ENCODE peak calls at places on chromosome 3, in ten cellular contexts. P is tibial artery; X is gastrocnemius medialis; V is CD8-positive, alpha-beta T cell; U is endodermal cell; D is cardiac muscle cell; A is pancreas; Q is GM23338; H is sigmoid colon; Z is fibroblast of lung. L is an unnamed sample. For H3K4me1, the result is how much of the 10 kb centered on the place peaks cover.

GRCh38 chr3:47910777-47911440 is 105.3 kb downstream of the MAP4 start:
- DNase-seq in Q (no peak), D (no peak), U (peak), A (no peak), X (peak), H (no peak), P (no peak), Z (peak), V (no peak), L (no peak)

GRCh38 chr3:45560270-45561020 is 34.1 kb upstream of the LIMD1 start:
- DNase-seq in H (peak), U (peak), V (no peak), X (peak), D (no peak), Z (peak), A (no peak), Q (no peak), P (peak), L (peak)

GRCh38 chr3:10505050-10505790 is at the start of gene ATP2B2:
- DNase-seq in Q (peak), D (peak), P (no peak), A (no peak), U (peak), V (peak), X (no peak), H (no peak), Z (no peak), L (no peak)

GRCh38 chr3:165211749-165212148 is 15.6 kb upstream of the SLITRK3 start:
- DNase-seq in X (no peak), V (no peak), H (no peak), A (no peak), P (no peak), Q (no peak), Z (no peak), U (no peak), D (no peak), L (no peak)

GRCh38 chr3:129224984-129225393 is 24.4 kb upstream of the COPG1 start:
- DNase-seq in V (no peak), X (peak), A (peak), D (no peak), U (peak), Q (no peak), H (peak), P (peak), Z (peak), L (peak)

GRCh38 chr3:149314807-149315578 is 18.4 kb downstream of the TM4SF18 start:
- DNase-seq in Z (peak), H (no peak), D (no peak), Q (no peak), X (no peak), U (no peak), P (no peak), V (no peak), A (no peak), L (no peak)

GRCh38 chr3:13709706-13710105 is 160.8 kb downstream of the FBLN2 start:
- DNase-seq in X (peak), H (peak), P (peak), Q (no peak), U (no peak), V (no peak), A (no peak), Z (no peak), D (no peak), L (peak)

GRCh38 chr3:63477494-63478129 is 174.9 kb upstream of the SNTN start:
- DNase-seq in U (no peak), X (no peak), Q (no peak), A (no peak), H (no peak), D (no peak), V (no peak), P (no peak), Z (no peak), L (no peak)

GRCh38 chr3:156725706-156726105 is 51.3 kb downstream of the TIPARP start:
- DNase-seq in A (no peak), Z (no peak), U (no peak), V (no peak), P (no peak), D (no peak), Q (no peak), H (no peak), X (no peak), L (no peak)

GRCh38 chr3:12148183-12148940 is 10.3 kb downstream of the TIMP4 start:
- DNase-seq in H (peak), Z (peak), U (no peak), V (no peak), Q (no peak), D (no peak), P (peak), A (no peak), X (no peak), L (peak)

GRCh38 chr3:77686560-77686959 is 646.7 kb downstream of the ROBO2 start:
- DNase-seq in P (no peak), Z (no peak), D (peak), Q (peak), H (no peak), A (no peak), V (no peak), U (no peak), X (no peak), L (no peak)

GRCh38 chr3:64685331-64685799 is 2.4 kb downstream of the ADAMTS9 start:
- DNase-seq in V (no peak), A (no peak), H (peak), Z (peak), P (peak), U (no peak), X (peak), Q (no peak), D (no peak), L (peak)

GRCh38 chr3:41026394-41027177 is 172.7 kb upstream of the CTNNB1 start:
- DNase-seq in A (peak), X (peak), H (peak), Z (peak), P (no peak), Q (peak), V (no peak), D (peak), U (peak), L (peak)

GRCh38 chr3:117540583-117540982 is 831.0 kb downstream of the TUSC7 start:
- DNase-seq in Z (no peak), A (no peak), X (no peak), P (no peak), U (no peak), Q (no peak), D (no peak), V (no peak), H (no peak), L (no peak)

GRCh38 chr3:159779883-159780282 is 208.8 kb upstream of the IL12A start:
- DNase-seq in Q (no peak), U (no peak), V (no peak), D (no peak), Z (no peak), H (no peak), X (no peak), A (no peak), P (peak), L (no peak)

GRCh38 chr3:182989566-182989965 is 9.2 kb upstream of the DCUN1D1 start:
- DNase-seq in V (no peak), P (no peak), H (no peak), A (no peak), D (no peak), Z (no peak), Q (no peak), U (peak), X (no peak), L (no peak)

GRCh38 chr3:118637866-118638265 is 396.8 kb downstream of the IGSF11 start:
- DNase-seq in V (no peak), H (no peak), A (no peak), Z (no peak), D (no peak), X (no peak), P (no peak), U (no peak), Q (no peak), L (no peak)

GRCh38 chr3:119125742-119126507 is 20.0 kb upstream of the TEX55 start:
- DNase-seq in U (peak), Z (no peak), H (no peak), Q (peak), V (no peak), P (no peak), A (no peak), D (no peak), X (no peak), L (no peak)

GRCh38 chr3:149245738-149246451 is 24.3 kb upstream of the CP start:
- DNase-seq in V (no peak), D (no peak), Z (peak), A (no peak), X (no peak), H (no peak), Q (no peak), P (no peak), U (no peak), L (no peak)

GRCh38 chr3:107394502-107394901 is 17.3 kb downstream of the CCDC54 start:
- DNase-seq in U (no peak), Q (peak), P (no peak), A (no peak), X (no peak), Z (no peak), D (no peak), H (no peak), V (no peak), L (no peak)

GRCh38 chr3:123618076-123618703 is 33.3 kb upstream of the HACD2 start:
- DNase-seq in D (no peak), H (no peak), A (no peak), V (no peak), P (no peak), U (no peak), Z (no peak), X (no peak), Q (no peak), L (no peak)

GRCh38 chr3:86047329-86047625 is 943.7 kb downstream of the VGLL3 start:
- DNase-seq in U (no peak), A (no peak), V (no peak), D (no peak), Z (peak), P (no peak), H (no peak), Q (no peak), X (no peak), L (no peak)

GRCh38 chr3:163422671-163423070 is 1655.6 kb downstream of the SI start:
- DNase-seq in Q (no peak), X (no peak), A (no peak), D (no peak), V (no peak), U (no peak), H (no peak), P (no peak), Z (no peak), L (no peak)

DNA sequence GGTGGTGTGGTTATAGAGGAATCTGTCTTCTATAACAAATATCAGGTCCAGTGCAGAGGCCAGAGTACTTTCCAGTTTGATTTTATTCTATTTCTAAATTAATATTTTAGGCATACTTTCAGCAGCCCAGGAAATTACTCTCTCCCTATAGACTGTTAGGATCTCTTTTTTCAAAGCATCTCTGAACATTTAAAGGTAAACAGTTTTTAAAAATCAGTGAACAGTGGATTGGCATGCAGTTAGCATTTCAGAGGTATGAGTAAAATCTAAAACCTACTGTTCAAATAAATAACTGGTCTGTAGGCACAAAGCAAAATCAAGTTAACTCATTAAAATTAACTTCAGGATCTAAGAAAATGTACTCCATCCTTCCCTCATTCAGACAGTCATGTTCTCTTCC is 3.0 kb downstream of the ZBED2 start:
- DNase-seq in Q (no peak), P (no peak), V (no peak), H (no peak), A (no peak), D (no peak), Z (no peak), U (no peak), X (no peak), L (no peak)
- H3K4me1 ChIP-seq in Q (under half), P (under half), V (under half), H (under half), A (under half), D (under half), Z (under half), U (under half), X (under half), L (under half)

DNA sequence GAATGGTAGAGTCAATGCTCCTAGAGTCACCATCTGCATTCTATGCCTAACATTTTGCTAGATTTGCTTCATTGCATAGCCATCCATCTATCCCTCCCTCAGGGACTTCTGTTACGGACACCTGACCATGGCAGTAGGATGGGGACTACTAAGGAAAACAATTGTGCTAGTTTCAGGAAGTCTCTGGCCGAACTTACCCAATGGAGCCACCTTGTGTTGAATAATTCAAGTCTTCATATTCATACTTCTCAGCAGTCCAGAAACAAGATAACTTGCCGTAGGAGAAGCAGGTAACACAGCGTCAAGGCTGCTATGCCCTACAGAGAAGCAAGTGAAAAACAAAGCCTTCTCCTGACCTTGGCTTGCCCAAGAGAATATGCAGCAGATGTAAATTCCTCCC is 685.3 kb downstream of the GRM7 start:
- DNase-seq in X (no peak), V (no peak), Z (peak), H (no peak), U (no peak), P (no peak), Q (no peak), A (no peak), D (peak), L (no peak)
- TF ChIP-seq CTCF in X (no peak), V (no peak), Z (no peak), H (no peak), U (no peak), P (no peak), Q (no peak), A (no peak), D (peak), L (peak)

GRCh38 chr3:57127849-57128566 is 37.1 kb downstream of the IL17RD start:
- DNase-seq in V (no peak), X (no peak), A (no peak), H (no peak), Q (no peak), D (no peak), Z (no peak), U (no peak), P (no peak), L (no peak)
- H3K4me3 ChIP-seq in V (no peak), X (no peak), A (no peak), H (no peak), Q (no peak), D (no peak), Z (no peak), U (no peak), P (no peak), L (no peak)

GRCh38 chr3:60073942-60074341 is 1024.1 kb upstream of the CFAP20DC start:
- DNase-seq in D (no peak), H (no peak), A (no peak), U (no peak), X (no peak), P (no peak), V (no peak), Z (no peak), Q (no peak), L (no peak)
- H3K4me1 ChIP-seq in D (under half), H (under half), A (under half), U (under half), X (under half), P (under half), V (under half), Z (under half), Q (under half), L (under half)

GRCh38 chr3:66803206-66803605 is 194.9 kb upstream of the KBTBD8 start:
- DNase-seq in X (no peak), V (no peak), Q (peak), Z (no peak), H (no peak), D (no peak), A (no peak), U (peak), P (no peak), L (no peak)
- TF ChIP-seq CTCF in X (no peak), V (no peak), Q (peak), Z (peak), H (no peak), D (peak), A (no peak), U (peak), P (no peak), L (peak)

GRCh38 chr3:58463181-58463941 is 28.5 kb upstream of the KCTD6 start:
- DNase-seq in A (peak), H (peak), X (peak), V (peak), Q (peak), P (peak), U (peak), Z (peak), D (peak), L (peak)

GRCh38 chr3:58466899-58467563 is 24.9 kb upstream of the KCTD6 start:
- DNase-seq in X (no peak), A (no peak), V (no peak), Z (no peak), P (no peak), U (peak), D (no peak), Q (no peak), H (no peak), L (no peak)

GRCh38 chr3:58464875-58465274 is 27.0 kb upstream of the KCTD6 start:
- DNase-seq in Q (no peak), X (no peak), V (no peak), A (no peak), H (no peak), Z (no peak), U (no peak), D (no peak), P (no peak), L (no peak)

GRCh38 chr3:58462829-58463180 is 29.1 kb upstream of the KCTD6 start:
- DNase-seq in Z (no peak), A (no peak), P (no peak), H (no peak), X (no peak), D (no peak), V (no peak), Q (peak), U (peak), L (no peak)

GRCh38 chr3:58463942-58464271 is 28.0 kb upstream of the KCTD6 start:
- DNase-seq in P (no peak), D (no peak), V (no peak), X (no peak), Q (no peak), U (no peak), Z (no peak), A (no peak), H (no peak), L (no peak)
- H3K4me3 ChIP-seq in P (peak), D (no peak), V (no peak), X (no peak), Q (peak), U (no peak), Z (no peak), A (peak), H (no peak), L (peak)

DNA sequence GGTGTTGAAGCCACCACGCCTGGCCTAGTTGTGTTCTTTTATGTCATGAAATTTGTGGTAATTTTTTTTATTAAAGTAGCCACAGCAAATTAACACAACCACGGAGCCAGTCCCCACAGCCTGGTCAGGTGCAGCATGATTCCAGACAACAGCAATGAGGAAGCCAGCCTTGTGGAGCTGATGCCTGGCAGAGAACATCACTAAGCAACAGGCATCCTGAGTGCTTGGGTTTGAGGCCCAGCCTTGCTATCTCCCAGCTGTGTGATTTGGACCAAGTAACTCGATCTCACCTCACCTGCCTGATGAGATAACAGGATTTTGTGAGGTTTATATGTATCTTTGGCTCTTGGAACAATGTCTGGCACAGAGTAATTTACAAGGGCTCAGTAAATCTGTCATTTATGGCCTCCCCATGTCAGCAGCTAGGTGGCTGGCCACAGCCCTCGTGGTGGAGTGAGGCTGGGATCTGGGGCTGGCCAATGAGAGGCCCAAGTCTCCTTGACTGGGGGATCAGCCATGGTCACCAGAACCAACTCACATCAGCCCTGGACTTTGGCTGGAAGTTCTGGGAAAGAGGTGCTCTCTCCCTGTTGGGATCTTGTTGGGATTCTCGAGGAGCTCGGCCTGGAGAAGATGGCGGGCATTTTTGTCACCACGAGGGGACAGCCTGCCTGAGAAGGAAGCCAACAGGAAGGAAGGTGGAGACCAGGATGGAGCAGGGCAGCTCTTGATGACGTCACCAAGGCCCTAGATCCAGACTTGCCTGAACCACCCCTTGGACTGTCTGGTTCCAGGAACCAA is 22.8 kb upstream of the FLNB start:
- DNase-seq in X (no peak), A (no peak), D (no peak), H (no peak), V (no peak), Q (no peak), U (no peak), Z (no peak), P (no peak), L (no peak)
- H3K4me1 ChIP-seq in X (under half), A (under half), D (under half), H (under half), V (under half), Q (under half), U (under half), Z (under half), P (under half), L (under half)

DNA sequence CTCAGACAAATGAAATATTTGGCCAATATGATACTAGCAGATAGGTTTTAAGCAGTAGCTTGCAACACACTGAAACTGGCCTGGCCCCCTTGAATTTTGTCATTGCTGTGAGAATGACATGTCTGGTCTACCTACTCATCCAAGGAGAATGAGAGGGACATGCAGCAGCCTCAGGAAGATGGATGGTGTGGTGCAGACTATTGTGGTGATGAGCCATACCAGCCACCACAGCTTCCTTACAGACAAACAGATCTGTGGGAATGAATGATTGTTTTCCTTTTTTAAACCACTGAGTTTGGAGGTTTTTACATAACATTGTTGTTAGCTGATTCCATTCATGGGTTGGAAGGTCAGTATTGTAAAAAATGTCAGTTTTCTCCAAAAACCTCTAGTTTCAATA is 133.7 kb upstream of the POU1F1 start:
- DNase-seq in Z (no peak), Q (no peak), X (no peak), H (no peak), P (no peak), D (no peak), U (no peak), V (no peak), A (no peak), L (no peak)
- TF ChIP-seq CTCF in Z (no peak), Q (no peak), X (no peak), H (no peak), P (no peak), D (no peak), U (no peak), V (no peak), A (no peak), L (no peak)

DNA sequence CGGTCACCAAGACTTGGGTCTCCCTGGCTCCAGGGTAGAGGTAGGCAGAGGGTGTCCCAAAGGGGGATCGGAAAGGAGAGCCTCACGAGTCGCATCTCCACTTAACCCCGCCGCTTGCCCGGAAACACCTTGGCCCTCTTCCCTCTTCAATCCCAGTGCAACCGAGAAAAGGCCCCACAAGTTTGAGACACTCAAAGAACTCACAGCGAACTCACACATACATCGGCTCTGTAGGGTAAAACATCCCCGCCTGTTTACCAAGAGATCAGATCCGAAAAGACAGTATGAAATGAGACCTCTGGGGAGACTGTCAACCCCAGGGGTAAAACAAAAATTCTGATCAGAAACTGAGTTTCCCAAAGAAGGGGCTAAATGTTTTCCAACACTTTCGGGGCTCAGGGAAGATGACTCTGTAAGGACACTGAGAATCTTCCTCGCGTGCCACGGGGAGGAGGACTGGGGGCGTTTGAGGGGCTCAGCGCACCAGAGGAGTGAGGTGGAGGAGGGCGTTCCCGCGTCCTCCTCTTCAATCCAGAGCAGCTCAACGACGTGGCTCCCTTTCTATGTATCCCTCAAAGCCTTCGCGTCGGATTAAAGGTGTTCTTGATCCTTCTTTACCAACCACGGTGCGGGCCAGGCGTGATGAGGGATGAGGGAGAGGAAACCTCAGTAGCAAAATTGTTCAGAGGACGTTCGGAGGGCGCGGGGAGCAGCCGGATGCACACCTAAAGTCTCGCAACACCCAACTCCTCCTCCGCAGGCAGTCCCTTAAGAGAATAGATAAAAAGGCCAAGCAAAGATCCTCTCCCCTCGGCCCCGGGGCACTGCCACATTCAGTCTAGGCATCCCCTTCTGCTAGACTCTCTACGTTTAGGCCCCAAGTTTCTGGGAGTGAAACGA is 3.7 kb downstream of the WNT5A start:
- DNase-seq in V (no peak), P (no peak), Q (peak), D (peak), U (peak), H (no peak), Z (peak), A (no peak), X (no peak), L (no peak)
- H3K4me3 ChIP-seq in V (no peak), P (no peak), Q (peak), D (peak), U (no peak), H (no peak), Z (peak), A (peak), X (peak), L (no peak)